ENCODE peak calls at places on chromosome 3, in ten cellular contexts. K, S, P, V, B, O, M, W, A and F are unnamed samples.

GRCh38 chr3:57791245-57791644 is 35.1 kb downstream of the SLMAP start:
- DNase-seq in K (peak), S (no peak), P (no peak), V (no peak), B (no peak), O (no peak), M (no peak), W (no peak), A (no peak), F (no peak)

GRCh38 chr3:56775356-56775914 is 26.3 kb downstream of the ARHGEF3 start:
- DNase-seq in K (no peak), S (no peak), P (no peak), V (no peak), B (no peak), O (no peak), M (no peak), W (no peak), A (no peak), F (no peak)

GRCh38 chr3:101203411-101203810 is 117.0 kb downstream of the IMPG2 start:
- DNase-seq in K (no peak), S (peak), P (no peak), V (no peak), B (no peak), O (peak), M (no peak), W (no peak), A (no peak), F (no peak)

GRCh38 chr3:126083913-126084514 is at the start of gene SLC41A3:
- DNase-seq in K (peak), S (peak), P (peak), V (peak), B (peak), O (peak), M (peak), W (peak), A (peak), F (peak)

GRCh38 chr3:120239644-120240043 is 45.4 kb downstream of the GPR156 start:
- DNase-seq in K (no peak), S (no peak), P (no peak), V (no peak), B (no peak), O (no peak), M (no peak), W (no peak), A (no peak), F (no peak)

GRCh38 chr3:148330486-148330885 is 367.2 kb upstream of the AGTR1 start:
- DNase-seq in K (no peak), S (no peak), P (no peak), V (no peak), B (no peak), O (no peak), M (no peak), W (no peak), A (no peak), F (no peak)

GRCh38 chr3:32996755-32997091 is 45.3 kb downstream of the CCR4 start:
- DNase-seq in K (no peak), S (no peak), P (no peak), V (no peak), B (no peak), O (no peak), M (peak), W (no peak), A (no peak), F (no peak)

GRCh38 chr3:53544357-53544756 is 49.9 kb downstream of the CACNA1D start:
- DNase-seq in K (no peak), S (peak), P (no peak), V (no peak), B (no peak), O (no peak), M (no peak), W (no peak), A (no peak), F (no peak)

GRCh38 chr3:50649451-50649931 is 25.2 kb upstream of the DOCK3 start:
- DNase-seq in K (no peak), S (no peak), P (no peak), V (no peak), B (peak), O (peak), M (no peak), W (no peak), A (no peak), F (no peak)

GRCh38 chr3:9000041-9000440 is 36.8 kb upstream of the RAD18 start:
- DNase-seq in K (no peak), S (no peak), P (no peak), V (no peak), B (no peak), O (no peak), M (no peak), W (no peak), A (no peak), F (no peak)

GRCh38 chr3:96331341-96331740 is 483.1 kb upstream of the EPHA6 start:
- DNase-seq in K (no peak), S (no peak), P (no peak), V (no peak), B (no peak), O (no peak), M (peak), W (no peak), A (no peak), F (no peak)

GRCh38 chr3:14267976-14268375 is 89.4 kb downstream of the LSM3 start:
- DNase-seq in K (no peak), S (no peak), P (no peak), V (no peak), B (no peak), O (peak), M (no peak), W (no peak), A (no peak), F (no peak)

GRCh38 chr3:196868297-196868661 is 559 bp downstream of the SENP5 start:
- DNase-seq in K (peak), S (peak), P (peak), V (peak), B (peak), O (peak), M (peak), W (peak), A (no peak), F (no peak)

GRCh38 chr3:72318504-72319201 is 529.6 kb downstream of the SHQ1 start:
- DNase-seq in K (no peak), S (peak), P (no peak), V (no peak), B (no peak), O (peak), M (no peak), W (no peak), A (no peak), F (no peak)

GRCh38 chr3:72331076-72331475 is 517.2 kb downstream of the SHQ1 start:
- DNase-seq in K (no peak), S (no peak), P (no peak), V (no peak), B (no peak), O (no peak), M (no peak), W (no peak), A (no peak), F (no peak)

GRCh38 chr3:51385621-51386091 is 565 bp downstream of the MANF start:
- DNase-seq in K (no peak), S (no peak), P (peak), V (no peak), B (peak), O (peak), M (no peak), W (no peak), A (no peak), F (no peak)

GRCh38 chr3:12585181-12585580 is 28.3 kb downstream of the MKRN2 start:
- DNase-seq in K (no peak), S (no peak), P (no peak), V (no peak), B (no peak), O (no peak), M (no peak), W (no peak), A (no peak), F (no peak)

GRCh38 chr3:150455341-150455740 is 47.2 kb downstream of the TSC22D2 start:
- DNase-seq in K (no peak), S (no peak), P (no peak), V (no peak), B (no peak), O (no peak), M (no peak), W (no peak), A (no peak), F (no peak)

GRCh38 chr3:41162981-41163380 is 36.3 kb upstream of the CTNNB1 start:
- DNase-seq in K (no peak), S (no peak), P (no peak), V (no peak), B (no peak), O (no peak), M (no peak), W (no peak), A (no peak), F (no peak)